ENCODE peak calls at places on chromosome 20, in four cellular contexts. U, W, V and M are unnamed samples.

GRCh38 chr20:20593447-20594170 is 118.8 kb downstream of the RALGAPA2 start:
- DNase-seq in U (no peak), W (peak), V (peak), M (peak)

GRCh38 chr20:60718743-60719142 is 533.3 kb upstream of the CDH4 start:
- DNase-seq in W (no peak), U (no peak), V (no peak), M (no peak)

GRCh38 chr20:13220857-13221297 is at the start of gene ISM1:
- DNase-seq in W (no peak), U (no peak), V (peak), M (peak)

GRCh38 chr20:49888341-49889244 is 26.7 kb downstream of the SPATA2 start:
- DNase-seq in U (peak), V (peak), W (peak), M (peak)

GRCh38 chr20:9928281-9928737 is 89.4 kb upstream of the PAK5 start:
- DNase-seq in U (no peak), V (no peak), W (no peak), M (no peak)

GRCh38 chr20:60060593-60060992 is 102.4 kb downstream of the CDH26 start:
- DNase-seq in U (no peak), V (no peak), W (no peak), M (no peak)

GRCh38 chr20:35831029-35831428 is 59.2 kb downstream of the PHF20 start:
- DNase-seq in V (no peak), U (no peak), W (no peak), M (no peak)

GRCh38 chr20:24077145-24077544 is 88.6 kb upstream of the GGTLC1 start:
- DNase-seq in W (no peak), V (no peak), U (no peak), M (no peak)

GRCh38 chr20:44137210-44137781 is 49.7 kb downstream of the JPH2 start:
- DNase-seq in W (no peak), U (no peak), V (peak), M (no peak)

GRCh38 chr20:7029005-7029404 is 261.5 kb downstream of the BMP2 start:
- DNase-seq in U (no peak), V (no peak), W (no peak), M (no peak)

GRCh38 chr20:6583134-6583738 is 184.2 kb upstream of the BMP2 start:
- DNase-seq in V (peak), U (peak), W (peak), M (peak)

GRCh38 chr20:22762576-22763256 is 178.3 kb upstream of the FOXA2 start:
- DNase-seq in V (peak), U (no peak), W (no peak), M (no peak)

GRCh38 chr20:45368221-45368980 is 5.4 kb downstream of the SYS1 start:
- DNase-seq in U (peak), W (no peak), V (no peak), M (no peak)

GRCh38 chr20:32387262-32387661 is 29.1 kb downstream of the ASXL1 start:
- DNase-seq in V (no peak), W (no peak), U (no peak), M (no peak)

GRCh38 chr20:44909872-44910689 is at the start of gene PABPC1L:
- DNase-seq in U (peak), V (peak), W (peak), M (peak)

GRCh38 chr20:20931632-20932031 is 174.5 kb downstream of the LINC00237 start:
- DNase-seq in W (no peak), U (no peak), V (no peak), M (no peak)

GRCh38 chr20:20782747-20783146 is 70.3 kb upstream of the RALGAPA2 start:
- DNase-seq in U (no peak), W (no peak), V (no peak), M (no peak)

GRCh38 chr20:33793011-33793931 is 17.9 kb upstream of the CHMP4B start:
- DNase-seq in W (peak), U (no peak), V (no peak), M (no peak)

GRCh38 chr20:41172296-41173140 is 35.2 kb downstream of the PLCG1 start:
- DNase-seq in U (no peak), W (no peak), V (no peak), M (no peak)

GRCh38 chr20:59246691-59247090 is 53.7 kb upstream of the EDN3 start:
- DNase-seq in W (no peak), V (no peak), U (no peak), M (no peak)

GRCh38 chr20:33653218-33653899 is 8.8 kb upstream of the C20orf144 start:
- DNase-seq in V (peak), W (peak), U (no peak), M (peak)

GRCh38 chr20:35151739-35152138 is 4.6 kb upstream of the EDEM2 start:
- DNase-seq in W (no peak), V (no peak), U (no peak), M (no peak)

GRCh38 chr20:62716198-62716940 is 7.7 kb downstream of the NTSR1 start:
- DNase-seq in U (no peak), W (no peak), V (no peak), M (no peak)

GRCh38 chr20:62715201-62715600 is 6.6 kb downstream of the NTSR1 start:
- DNase-seq in U (no peak), W (no peak), V (no peak), M (no peak)

GRCh38 chr20:62716941-62717310 is 8.3 kb downstream of the NTSR1 start:
- DNase-seq in W (no peak), U (no peak), V (no peak), M (no peak)

GRCh38 chr20:62719250-62719945 is 10.8 kb downstream of the NTSR1 start:
- DNase-seq in V (no peak), U (no peak), W (no peak), M (no peak)

GRCh38 chr20:62717933-62718332 is 9.3 kb downstream of the NTSR1 start:
- DNase-seq in V (no peak), U (no peak), W (no peak), M (no peak)
- TF ChIP-seq PBX3 in V (no peak), U (no peak), W (no peak), M (no peak)

GRCh38 chr20:46951840-46952497 is 57.3 kb downstream of the EYA2 start:
- DNase-seq in V (no peak), W (no peak), U (no peak), M (no peak)

GRCh38 chr20:46954490-46955038 is 59.9 kb downstream of the EYA2 start:
- DNase-seq in V (peak), W (no peak), U (no peak), M (no peak)

GRCh38 chr20:46959081-46959692 is 64.5 kb downstream of the EYA2 start:
- DNase-seq in V (peak), U (no peak), W (peak), M (no peak)

GRCh38 chr20:46953596-46953995 is 59.0 kb downstream of the EYA2 start:
- DNase-seq in V (no peak), W (no peak), U (no peak), M (no peak)

DNA sequence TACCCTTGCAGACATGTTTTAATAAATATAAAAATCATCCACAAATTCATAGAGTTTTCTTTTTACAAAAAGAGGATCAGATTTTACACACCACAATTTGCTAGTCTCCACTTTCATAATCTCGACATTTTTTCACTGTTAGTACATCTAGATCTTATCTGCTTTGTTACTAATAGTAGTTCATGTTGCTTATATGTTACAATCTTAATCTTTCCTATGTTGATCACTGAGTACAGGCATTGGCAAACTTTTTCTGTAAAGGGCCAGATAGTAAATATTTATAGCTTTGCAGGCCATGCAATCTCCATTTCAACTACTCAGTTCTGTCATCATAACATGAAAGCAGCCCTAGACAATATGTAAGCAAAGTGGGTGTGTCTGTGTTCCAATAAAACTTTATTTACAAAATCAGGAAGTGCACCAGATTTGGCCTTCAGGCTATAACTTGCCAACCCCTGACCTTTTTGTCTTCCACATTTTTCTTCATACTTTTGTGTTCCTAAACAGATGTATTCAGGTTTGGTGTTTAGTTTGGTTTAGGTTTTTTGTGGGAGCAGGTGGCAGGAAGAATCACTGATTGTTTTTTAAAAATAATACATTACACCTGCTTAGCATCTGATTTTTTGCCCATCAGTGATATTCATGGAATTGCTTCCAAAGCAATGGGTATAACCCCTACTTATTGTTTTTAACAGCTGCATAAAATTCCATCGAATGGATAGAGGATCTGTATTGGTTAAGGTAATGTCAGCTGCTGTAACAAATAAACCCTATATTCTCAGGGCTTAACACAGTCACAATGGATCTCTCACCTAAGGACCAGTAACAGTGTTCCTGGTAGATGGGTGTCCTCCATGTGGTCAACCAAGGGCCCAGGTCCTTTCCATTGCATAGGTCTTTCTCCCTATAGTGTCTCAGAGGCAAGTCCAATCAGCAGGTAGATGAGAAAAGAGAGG is 61.2 kb downstream of the EYA2 start:
- DNase-seq in U (no peak), W (no peak), V (no peak), M (no peak)
- TF ChIP-seq PBX3 in U (no peak), W (no peak), V (no peak), M (no peak)

GRCh38 chr20:53023717-53024116 is 51.6 kb downstream of the TSHZ2 start:
- DNase-seq in V (no peak), W (no peak), U (no peak), M (no peak)
- TF ChIP-seq PBX3 in V (no peak), W (no peak), U (no peak), M (no peak)

GRCh38 chr20:39909447-39909846 is 779.6 kb downstream of the MAFB start:
- DNase-seq in U (no peak), V (no peak), W (no peak), M (no peak)
- TF ChIP-seq PBX3 in U (no peak), V (no peak), W (no peak), M (no peak)